ENCODE peak calls at places on chromosome 14, in four cellular contexts. B is activated naive CD4-positive, alpha-beta T cell treated with Interleukin-2 at 50 U/mL for 16 hours; H is C1 segment of cervical spinal cord; P is NT2/D1. S is an unnamed sample.
A peak's percentile ranks its signal among the peaks of the same experiment; 100 is the strongest.

GRCh38 chr14:75339059-75339458 is 60.4 kb downstream of the FOS start:
- DNase-seq in B (no peak), H (no peak), P (no peak), S (no peak)

GRCh38 chr14:103846569-103847438 is 571 bp downstream of the PPP1R13B start:
- DNase-seq in B (peak; percentile 29), H (peak; percentile 55), P (no peak), S (no peak)

GRCh38 chr14:33679461-33680225 is 271.2 kb downstream of the EGLN3 start:
- DNase-seq in B (no peak), H (no peak), P (no peak), S (no peak)

GRCh38 chr14:68627868-68628604 is 164.8 kb downstream of the ZFP36L1 start:
- DNase-seq in B (peak; percentile 55), H (peak; percentile 12), P (peak; percentile 18), S (no peak)

GRCh38 chr14:94654071-94654974 is 42.1 kb downstream of the SERPINA3 start:
- DNase-seq in B (no peak), H (no peak), P (no peak), S (no peak)

GRCh38 chr14:68724914-68725313 is 68.0 kb downstream of the ZFP36L1 start:
- DNase-seq in B (no peak), H (no peak), P (no peak), S (no peak)

GRCh38 chr14:103576371-103577024 is 13.7 kb downstream of the COA8 start:
- DNase-seq in B (no peak), H (peak; percentile 41), P (no peak), S (peak; percentile 96)

GRCh38 chr14:33933386-33933934 is 17.4 kb downstream of the EGLN3 start:
- DNase-seq in B (no peak), H (no peak), P (no peak), S (no peak)

GRCh38 chr14:69090187-69090789 is 62.6 kb downstream of the DCAF5 start:
- DNase-seq in B (peak; percentile 6), H (no peak), P (no peak), S (peak; percentile 61)

GRCh38 chr14:72945628-72946027 is 19.4 kb downstream of the DCAF4 start:
- DNase-seq in B (no peak), H (no peak), P (no peak), S (no peak)

GRCh38 chr14:68450391-68451120 is 342.3 kb downstream of the ZFP36L1 start:
- DNase-seq in B (no peak), H (no peak), P (no peak), S (no peak)

GRCh38 chr14:86087377-86087776 is 557.4 kb downstream of the FLRT2 start:
- DNase-seq in B (no peak), H (no peak), P (no peak), S (no peak)

GRCh38 chr14:25400607-25401206 is 350.8 kb upstream of the STXBP6 start:
- DNase-seq in B (peak; percentile 3), H (no peak), P (peak; percentile 6), S (peak; percentile 47)

GRCh38 chr14:95200404-95200803 is 43.1 kb upstream of the DICER1 start:
- DNase-seq in B (no peak), H (no peak), P (no peak), S (peak; percentile 62)

GRCh38 chr14:96037891-96038557 is 1.1 kb upstream of the C14orf132 start:
- DNase-seq in B (no peak), H (no peak), P (no peak), S (peak; percentile 53)

GRCh38 chr14:103121846-103122577 is 1.2 kb upstream of the TNFAIP2 start:
- DNase-seq in B (no peak), H (no peak), P (no peak), S (peak; percentile 71)

GRCh38 chr14:103626150-103626850 is 2.7 kb upstream of the KLC1 start:
- DNase-seq in B (no peak), H (no peak), P (no peak), S (no peak)

GRCh38 chr14:68506645-68507405 is 286.0 kb downstream of the ZFP36L1 start:
- DNase-seq in B (peak; percentile 28), H (no peak), P (no peak), S (no peak)

GRCh38 chr14:24881496-24881895 is 168.5 kb downstream of the STXBP6 start:
- DNase-seq in B (no peak), H (no peak), P (no peak), S (no peak)

GRCh38 chr14:69084023-69084422 is 68.9 kb downstream of the DCAF5 start:
- DNase-seq in B (no peak), H (no peak), P (no peak), S (no peak)

GRCh38 chr14:50658203-50658602 is 9.9 kb downstream of the SAV1 start:
- DNase-seq in B (no peak), H (no peak), P (no peak), S (no peak)

GRCh38 chr14:80464531-80465149 is 253.3 kb upstream of the DIO2 start:
- DNase-seq in B (no peak), H (no peak), P (peak; percentile 63), S (no peak)

GRCh38 chr14:59252772-59253500 is 64.5 kb downstream of the DAAM1 start:
- DNase-seq in B (no peak), H (no peak), P (no peak), S (no peak)

GRCh38 chr14:71985538-71986234 is 53.5 kb downstream of the RGS6 start:
- DNase-seq in B (no peak), H (no peak), P (no peak), S (no peak)

GRCh38 chr14:94864421-94865195 is 94.7 kb upstream of the GSC start:
- DNase-seq in B (no peak), H (no peak), P (no peak), S (no peak)

GRCh38 chr14:20184181-20184580 is 6.5 kb upstream of the OR11G2 start:
- DNase-seq in B (no peak), H (no peak), P (no peak), S (no peak)

GRCh38 chr14:35202195-35202594 is 79.8 kb downstream of the PRORP start:
- DNase-seq in B (no peak), H (no peak), P (no peak), S (no peak)

GRCh38 chr14:104267895-104268294 is 129.5 kb downstream of the KIF26A start:
- DNase-seq in B (no peak), H (no peak), P (no peak), S (peak; percentile 21)

GRCh38 chr14:45362505-45362904 is 109.5 kb upstream of the MIS18BP1 start:
- DNase-seq in B (no peak), H (no peak), P (no peak), S (no peak)

GRCh38 chr14:76267322-76268012 is 108.5 kb upstream of the ESRRB start:
- DNase-seq in B (no peak), H (no peak), P (no peak), S (no peak)

GRCh38 chr14:22533739-22534359 is 55.2 kb downstream of the DAD1 start:
- DNase-seq in B (no peak), H (no peak), P (no peak), S (no peak)

GRCh38 chr14:20836668-20837338 is 34.2 kb upstream of the RNASE1 start:
- DNase-seq in B (no peak), H (peak; percentile 0), P (no peak), S (no peak)

GRCh38 chr14:26255213-26255612 is 342.6 kb downstream of the NOVA1 start:
- DNase-seq in B (no peak), H (no peak), P (no peak), S (peak; percentile 28)